ENCODE peak calls at places on chromosomes 12 and 14, in ten cellular contexts. L, B, R, I, O, F, M, J, Q and P are unnamed samples.

GRCh38 chr12:121182222-121182896 is 27.6 kb upstream of the P2RX4 start:
- DNase-seq in L (no peak), B (no peak), R (no peak), I (no peak), O (no peak), F (no peak), M (no peak), J (no peak), Q (no peak), P (no peak)

GRCh38 chr14:69043598-69044267 is 64.6 kb upstream of the ACTN1 start:
- DNase-seq in L (no peak), B (no peak), R (no peak), I (no peak), O (no peak), F (no peak), M (peak; percentile 70), J (no peak), Q (peak; percentile 51), P (peak; percentile 76)

GRCh38 chr14:102889615-102890014 is 32.8 kb upstream of the AMN start:
- DNase-seq in L (no peak), B (no peak), R (no peak), I (no peak), O (no peak), F (no peak), M (no peak), J (no peak), Q (no peak), P (no peak)

GRCh38 chr12:52391618-52392002 is 6.2 kb upstream of the KRT84 start:
- DNase-seq in L (no peak), B (no peak), R (no peak), I (no peak), O (peak; percentile 36), F (no peak), M (no peak), J (peak; percentile 86), Q (peak; percentile 57), P (no peak)

GRCh38 chr14:73725116-73726024 is 11.2 kb upstream of the PNMA1 start:
- DNase-seq in L (no peak), B (no peak), R (no peak), I (no peak), O (no peak), F (no peak), M (peak; percentile 62), J (no peak), Q (no peak), P (peak; percentile 57)

GRCh38 chr12:58596381-58596780 is 323.9 kb downstream of the LRIG3 start:
- DNase-seq in L (no peak), B (no peak), R (no peak), I (no peak), O (no peak), F (no peak), M (no peak), J (no peak), Q (no peak), P (no peak)

GRCh38 chr12:125999643-126000042 is 934.4 kb downstream of the AACS start:
- DNase-seq in L (no peak), B (no peak), R (no peak), I (no peak), O (no peak), F (no peak), M (no peak), J (no peak), Q (no peak), P (no peak)

GRCh38 chr12:11689591-11690158 is 40.2 kb downstream of the ETV6 start:
- DNase-seq in L (no peak), B (no peak), R (no peak), I (no peak), O (no peak), F (no peak), M (no peak), J (peak; percentile 28), Q (no peak), P (no peak)

GRCh38 chr12:79673334-79673733 is 17.4 kb downstream of the PAWR start:
- DNase-seq in L (no peak), B (no peak), R (no peak), I (no peak), O (no peak), F (no peak), M (no peak), J (peak; percentile 8), Q (no peak), P (no peak)

GRCh38 chr12:38662851-38663250 is 242.5 kb downstream of the CPNE8 start:
- DNase-seq in L (no peak), B (no peak), R (no peak), I (no peak), O (no peak), F (peak; percentile 45), M (no peak), J (no peak), Q (no peak), P (peak; percentile 10)

GRCh38 chr14:67512463-67513134 is 20.5 kb upstream of the PLEKHH1 start:
- DNase-seq in L (no peak), B (no peak), R (no peak), I (no peak), O (no peak), F (no peak), M (no peak), J (no peak), Q (no peak), P (no peak)

GRCh38 chr14:51593397-51593796 is 58.3 kb upstream of the FRMD6 start:
- DNase-seq in L (no peak), B (no peak), R (no peak), I (no peak), O (no peak), F (no peak), M (peak; percentile 46), J (no peak), Q (no peak), P (no peak)

GRCh38 chr14:55458800-55459577 is 18.6 kb upstream of the TBPL2 start:
- DNase-seq in L (no peak), B (no peak), R (peak; percentile 36), I (peak; percentile 27), O (no peak), F (no peak), M (peak; percentile 26), J (no peak), Q (no peak), P (peak; percentile 17)

GRCh38 chr12:27869567-27869966 is 89.5 kb upstream of the MANSC4 start:
- DNase-seq in L (no peak), B (no peak), R (no peak), I (no peak), O (no peak), F (no peak), M (no peak), J (no peak), Q (peak; percentile 42), P (no peak)

GRCh38 chr12:57896437-57897201 is 44.7 kb upstream of the ATP23 start:
- DNase-seq in L (no peak), B (peak; percentile 59), R (no peak), I (no peak), O (peak; percentile 83), F (no peak), M (peak; percentile 78), J (peak; percentile 75), Q (peak; percentile 86), P (peak; percentile 81)

GRCh38 chr12:49578471-49579112 is 10.7 kb upstream of the MCRS1 start:
- DNase-seq in L (no peak), B (no peak), R (no peak), I (no peak), O (no peak), F (no peak), M (no peak), J (no peak), Q (no peak), P (no peak)

GRCh38 chr12:78928200-78929074 is 63.9 kb downstream of the SYT1 start:
- DNase-seq in L (no peak), B (no peak), R (no peak), I (no peak), O (no peak), F (no peak), M (peak; percentile 80), J (no peak), Q (no peak), P (peak; percentile 0)

GRCh38 chr12:5964913-5965900 is 20.1 kb upstream of the ANO2 start:
- DNase-seq in L (no peak), B (no peak), R (no peak), I (no peak), O (peak; percentile 1), F (no peak), M (no peak), J (no peak), Q (no peak), P (no peak)

GRCh38 chr12:57631566-57632368 is 1.2 kb downstream of the B4GALNT1 start:
- DNase-seq in L (no peak), B (no peak), R (no peak), I (no peak), O (no peak), F (no peak), M (peak; percentile 19), J (peak; percentile 4), Q (no peak), P (no peak)

GRCh38 chr12:68806488-68807237 is 1.3 kb upstream of the MDM2 start:
- DNase-seq in L (no peak), B (no peak), R (no peak), I (no peak), O (no peak), F (no peak), M (no peak), J (no peak), Q (no peak), P (no peak)

GRCh38 chr12:96208346-96208745 is 14.2 kb downstream of the ELK3 start:
- DNase-seq in L (peak; percentile 13), B (no peak), R (no peak), I (peak; percentile 67), O (no peak), F (no peak), M (peak; percentile 92), J (no peak), Q (no peak), P (peak; percentile 92)

GRCh38 chr12:123102381-123102780 is 48.5 kb downstream of the PITPNM2 start:
- DNase-seq in L (no peak), B (no peak), R (no peak), I (no peak), O (no peak), F (no peak), M (no peak), J (no peak), Q (no peak), P (no peak)

GRCh38 chr12:53097207-53097563 is 282 bp upstream of the IGFBP6 start:
- DNase-seq in L (no peak), B (no peak), R (no peak), I (no peak), O (no peak), F (no peak), M (peak; percentile 32), J (no peak), Q (no peak), P (peak; percentile 49)